ENCODE peak calls at places on chromosomes 4 and X, in four cellular contexts. C, G, W and Z are unnamed samples.
A peak's percentile ranks its signal among the peaks of the same experiment; 100 is the strongest.

GRCh38 chrX:150834695-150835094 is 63.8 kb downstream of the CD99L2 start:
- DNase-seq in G (no peak), W (no peak), C (no peak), Z (no peak)

GRCh38 chr4:22653752-22654151 is 39.0 kb upstream of the GBA3 start:
- DNase-seq in C (no peak), W (no peak), G (no peak), Z (no peak)

GRCh38 chr4:80090101-80090500 is 17.1 kb upstream of the ANTXR2 start:
- DNase-seq in W (no peak), C (no peak), G (no peak), Z (no peak)

GRCh38 chr4:6971536-6972374 is 62.1 kb downstream of the TBC1D14 start:
- DNase-seq in C (no peak), G (no peak), W (no peak), Z (no peak)

GRCh38 chrX:121000589-121000988 is 15.0 kb upstream of the CT47A1 start:
- DNase-seq in G (no peak), C (no peak), W (peak; percentile 19), Z (no peak)

GRCh38 chrX:136477026-136477425 is 10.7 kb upstream of the BRS3 start:
- DNase-seq in W (no peak), C (no peak), G (no peak), Z (no peak)

GRCh38 chrX:47200385-47201150 is 6.9 kb downstream of the UBA1 start:
- DNase-seq in C (peak; percentile 63), W (peak; percentile 55), G (peak; percentile 21), Z (peak; percentile 86)

GRCh38 chr4:8371251-8371995 is 69.1 kb downstream of the ACOX3 start:
- DNase-seq in C (no peak), G (no peak), W (no peak), Z (no peak)

GRCh38 chrX:22300130-22300529 is 27.4 kb downstream of the CBLL2 start:
- DNase-seq in C (no peak), W (peak; percentile 31), G (peak; percentile 43), Z (peak; percentile 61)

GRCh38 chr4:28007693-28008092 is 1147.1 kb downstream of the STIM2 start:
- DNase-seq in C (no peak), G (no peak), W (no peak), Z (no peak)

GRCh38 chrX:131588995-131589394 is 45.1 kb downstream of the OR13H1 start:
- DNase-seq in W (peak; percentile 28), G (no peak), C (no peak), Z (peak; percentile 6)

GRCh38 chr4:15063341-15063740 is 61.1 kb downstream of the CPEB2 start:
- DNase-seq in G (peak; percentile 40), W (no peak), C (no peak), Z (no peak)

GRCh38 chr4:150242820-150243458 is 164.7 kb downstream of the DCLK2 start:
- DNase-seq in C (no peak), W (peak; percentile 48), G (peak; percentile 29), Z (peak; percentile 67)

GRCh38 chr4:134807231-134807745 is 605.7 kb upstream of the PABPC4L start:
- DNase-seq in C (no peak), W (no peak), G (no peak), Z (no peak)

GRCh38 chr4:91256043-91256442 is 1047.7 kb upstream of the GRID2 start:
- DNase-seq in W (no peak), C (no peak), G (no peak), Z (no peak)

GRCh38 chr4:578451-579443 is 2.7 kb upstream of the TMEM271 start:
- DNase-seq in W (no peak), C (no peak), G (no peak), Z (no peak)

GRCh38 chrX:15848576-15848975 is 6.0 kb downstream of the AP1S2 start:
- DNase-seq in W (no peak), G (no peak), C (no peak), Z (peak; percentile 37)

GRCh38 chr4:121147923-121148443 is 16.1 kb downstream of the TNIP3 start:
- DNase-seq in C (no peak), G (no peak), W (no peak), Z (no peak)

GRCh38 chrX:147699061-147699460 is 212.7 kb upstream of the FMR1 start:
- DNase-seq in W (no peak), G (no peak), C (no peak), Z (no peak)

GRCh38 chr4:84634961-84635360 is 52.0 kb downstream of the CDS1 start:
- DNase-seq in G (no peak), W (no peak), C (no peak), Z (no peak)

GRCh38 chr4:144666539-144667175 is 20.7 kb downstream of the HHIP start:
- DNase-seq in G (peak; percentile 39), W (no peak), C (no peak), Z (peak; percentile 77)

GRCh38 chrX:155048997-155049619 is 21.8 kb downstream of the CMC4 start:
- DNase-seq in C (peak; percentile 63), W (peak; percentile 54), G (peak; percentile 43), Z (peak; percentile 70)

GRCh38 chrX:58025979-58026378 is 115.7 kb upstream of the ZXDA start:
- DNase-seq in G (peak; percentile 14), C (peak; percentile 63), W (no peak), Z (peak; percentile 1)

GRCh38 chr4:95835672-95836071 is 4.2 kb upstream of the PDHA2 start:
- DNase-seq in W (peak; percentile 68), C (no peak), G (no peak), Z (no peak)

GRCh38 chr4:73815145-73815544 is 21.3 kb upstream of the CXCL6 start:
- DNase-seq in G (no peak), C (no peak), W (no peak), Z (peak; percentile 40)

GRCh38 chrX:2410279-2411020 is 90.3 kb downstream of the DHRSX start:
- DNase-seq in C (no peak), G (no peak), W (peak; percentile 78), Z (no peak)

GRCh38 chr4:38671594-38671943 is 7.6 kb downstream of the KLF3 start:
- DNase-seq in W (no peak), C (no peak), G (no peak), Z (no peak)
- H3K4me3 ChIP-seq in W (no peak overlapping the region), C (no peak overlapping the region), G (no peak overlapping the region), Z (no peak overlapping the region)

DNA sequence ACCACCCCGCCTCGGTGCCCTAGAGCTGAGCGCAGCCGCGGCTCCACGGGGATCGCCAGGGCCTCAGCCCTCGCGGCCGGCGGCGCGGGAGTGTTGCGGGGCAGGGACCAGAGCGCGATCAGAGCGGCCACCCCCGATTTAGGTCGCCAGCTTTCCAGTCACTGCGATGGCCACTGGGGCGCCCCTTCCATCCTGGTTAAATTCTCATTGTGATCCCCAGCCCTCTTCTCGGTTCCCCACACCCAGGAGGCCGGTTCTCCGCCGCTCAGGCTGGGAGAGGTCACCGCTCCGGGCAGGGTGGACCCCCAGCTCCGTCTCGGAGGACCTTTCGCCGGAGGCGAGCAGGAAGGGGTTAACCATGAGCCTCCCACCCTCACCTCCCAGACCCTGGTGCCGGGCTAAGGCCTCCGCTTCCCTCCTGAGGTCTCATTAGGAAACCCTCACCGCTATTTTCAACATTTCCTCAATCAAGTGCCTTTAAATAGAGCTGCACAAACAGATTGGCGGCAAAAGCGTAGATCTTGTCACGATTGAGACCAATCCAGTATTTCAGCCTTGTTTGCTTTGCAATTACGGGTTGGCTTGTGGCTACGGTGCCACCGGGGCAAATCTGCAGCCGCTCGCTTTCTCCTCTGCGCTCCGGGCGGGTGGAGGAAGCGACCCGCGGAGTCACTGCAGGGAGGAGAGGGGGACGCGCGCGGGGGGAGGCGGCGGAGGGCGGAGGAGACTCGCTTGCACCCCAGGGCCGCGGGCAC is 8.3 kb upstream of the HAND2 start:
- DNase-seq in W (no peak), G (no peak), C (no peak), Z (peak; percentile 41)
- TF ChIP-seq CTCF in W (no peak), G (no peak), C (no peak), Z (no peak)

DNA sequence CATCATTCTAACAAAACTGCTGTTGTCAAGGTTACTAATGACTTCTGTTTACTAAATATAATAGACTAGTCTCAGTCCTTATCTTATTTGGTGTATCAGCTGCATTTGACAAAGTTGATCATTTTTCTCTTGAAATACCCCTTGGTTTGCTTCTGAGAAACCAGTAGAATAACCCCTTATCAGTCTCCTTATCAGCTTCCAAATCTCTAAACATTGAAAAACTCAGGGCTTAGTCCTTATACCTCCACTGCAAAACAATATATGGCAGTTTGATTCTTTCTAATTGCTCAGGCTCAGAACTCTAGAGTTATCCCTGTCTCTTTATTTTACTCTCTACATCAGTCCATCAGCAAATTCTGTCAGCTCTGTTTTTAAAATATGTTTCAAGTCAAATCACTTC is 87.2 kb upstream of the NPNT start:
- DNase-seq in G (no peak), C (no peak), W (no peak), Z (no peak)
- H3K4me3 ChIP-seq in G (no peak overlapping the region), C (peak overlapping the region; percentile 4), W (no peak overlapping the region), Z (peak overlapping the region; percentile 43)

DNA sequence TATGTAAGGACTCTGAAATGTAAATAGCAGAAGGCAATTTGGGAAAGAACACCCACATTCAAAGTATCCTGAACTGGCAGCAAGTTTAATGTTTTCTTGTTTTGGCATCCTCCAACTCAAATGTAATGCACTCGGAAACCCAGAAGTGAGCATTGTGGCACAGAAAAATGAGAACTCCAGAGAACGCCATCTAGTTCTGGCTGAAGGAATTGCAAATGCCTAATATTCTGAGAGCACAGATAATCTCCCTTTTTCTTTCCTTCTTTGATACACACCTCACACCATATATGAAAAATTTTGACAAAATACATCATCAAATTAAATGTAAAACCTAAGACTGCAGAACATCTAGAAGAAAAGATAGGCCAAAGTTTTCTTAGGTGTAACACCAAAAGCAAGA is 52.1 kb downstream of the PWWP3B start:
- DNase-seq in C (no peak), G (no peak), W (no peak), Z (no peak)
- TF ChIP-seq CTCF in C (no peak), G (peak; percentile 42), W (peak; percentile 45), Z (no peak)

GRCh38 chr4:76581276-76581675 is 146.2 kb downstream of the SHROOM3 start:
- DNase-seq in W (no peak), C (no peak), G (no peak), Z (no peak)
- H3K4me3 ChIP-seq in W (no peak overlapping the region), C (no peak overlapping the region), G (no peak overlapping the region), Z (no peak overlapping the region)

GRCh38 chr4:10893417-10893816 is 208.8 kb upstream of the CLNK start:
- DNase-seq in G (no peak), W (peak; percentile 11), C (no peak), Z (peak; percentile 1)

GRCh38 chr4:10891866-10892265 is 207.3 kb upstream of the CLNK start:
- DNase-seq in C (no peak), W (no peak), G (no peak), Z (no peak)

GRCh38 chr4:10887600-10887999 is 203.0 kb upstream of the CLNK start:
- DNase-seq in C (no peak), G (no peak), W (no peak), Z (no peak)

GRCh38 chr4:10889819-10890218 is 205.3 kb upstream of the CLNK start:
- DNase-seq in W (no peak), G (no peak), C (no peak), Z (no peak)
- TF ChIP-seq CTCF in W (no peak), G (no peak), C (no peak), Z (no peak)